ENCODE peak calls at places on chromosomes 2 and 18, in seven cellular contexts. V, W, D, O, F, E and K are unnamed samples.
A peak's percentile ranks its signal among the peaks of the same experiment; 100 is the strongest.

GRCh38 chr2:105515581-105516415 is 116.9 kb upstream of the FHL2 start:
- DNase-seq in F (no peak), O (no peak), D (peak; percentile 38), W (no peak), V (no peak), E (no peak), K (no peak)

GRCh38 chr18:49668583-49669290 is 106.9 kb downstream of the LIPG start:
- DNase-seq in O (no peak), E (no peak), W (no peak), V (no peak), D (no peak), F (no peak), K (no peak)

GRCh38 chr2:6556755-6557154 is 309.0 kb downstream of the CMPK2 start:
- DNase-seq in D (peak; percentile 64), E (peak; percentile 10), V (peak; percentile 0), W (no peak), F (no peak), O (no peak), K (peak; percentile 50)

GRCh38 chr18:78871631-78872030 is 108.0 kb upstream of the SALL3 start:
- DNase-seq in O (no peak), D (no peak), W (no peak), F (no peak), E (no peak), V (peak; percentile 44), K (no peak)

GRCh38 chr2:148817210-148817708 is 57.8 kb upstream of the KIF5C start:
- DNase-seq in V (no peak), F (no peak), E (no peak), W (no peak), D (peak; percentile 18), O (no peak), K (no peak)

GRCh38 chr18:35415511-35416427 is 38.6 kb upstream of the ZNF396 start:
- DNase-seq in O (peak; percentile 41), D (peak; percentile 6), E (no peak), F (no peak), V (peak; percentile 62), W (no peak), K (no peak)

GRCh38 chr2:240787521-240788472 is 32.2 kb downstream of the KIF1A start:
- DNase-seq in V (no peak), F (no peak), O (no peak), W (no peak), D (no peak), E (no peak), K (no peak)

GRCh38 chr2:240593703-240594451 is 7.3 kb downstream of the CAPN10 start:
- DNase-seq in D (no peak), F (no peak), O (no peak), W (no peak), V (no peak), E (no peak), K (no peak)

GRCh38 chr18:3321133-3321812 is 59.3 kb downstream of the MYL12B start:
- DNase-seq in F (no peak), O (no peak), E (peak; percentile 25), W (no peak), D (peak; percentile 93), V (peak; percentile 69), K (peak; percentile 91)

GRCh38 chr2:179898873-179899272 is 37.5 kb upstream of the ZNF385B start:
- DNase-seq in D (peak; percentile 50), E (no peak), F (no peak), W (peak; percentile 64), O (no peak), V (peak; percentile 19), K (no peak)

GRCh38 chr2:50492452-50492851 is 539.5 kb downstream of the NRXN1 start:
- DNase-seq in F (no peak), V (peak; percentile 55), D (peak; percentile 42), W (no peak), E (peak; percentile 44), O (no peak), K (peak; percentile 20)

GRCh38 chr2:197871780-197872456 is 67.5 kb downstream of the PLCL1 start:
- DNase-seq in O (no peak), E (no peak), V (no peak), F (no peak), W (no peak), D (no peak), K (no peak)

GRCh38 chr18:58315041-58315440 is 271.0 kb downstream of the NEDD4L start:
- DNase-seq in O (no peak), D (peak; percentile 85), F (no peak), E (no peak), V (no peak), W (no peak), K (no peak)

GRCh38 chr18:24678113-24678512 is 217.7 kb downstream of the HRH4 start:
- DNase-seq in W (no peak), D (no peak), O (no peak), V (no peak), F (no peak), E (no peak), K (no peak)

GRCh38 chr18:25089470-25089869 is 262.5 kb downstream of the ZNF521 start:
- DNase-seq in E (no peak), D (no peak), F (no peak), W (no peak), O (no peak), V (no peak), K (no peak)

GRCh38 chr2:194842871-194843270 is 814.2 kb upstream of the SLC39A10 start:
- DNase-seq in W (no peak), D (no peak), E (no peak), F (no peak), V (no peak), O (no peak), K (no peak)

GRCh38 chr2:44952143-44952805 is 10.8 kb downstream of the SIX3 start:
- DNase-seq in V (peak; percentile 47), E (no peak), O (peak; percentile 61), D (peak; percentile 40), F (no peak), W (no peak), K (no peak)

GRCh38 chr18:25787281-25787680 is 303.1 kb downstream of the SS18 start:
- DNase-seq in O (no peak), D (peak; percentile 16), V (no peak), F (no peak), W (no peak), E (no peak), K (no peak)

GRCh38 chr2:167181134-167181533 is 292.9 kb downstream of the XIRP2 start:
- DNase-seq in D (peak; percentile 27), E (peak; percentile 45), V (peak; percentile 58), F (no peak), W (no peak), O (no peak), K (no peak)

GRCh38 chr2:73914667-73915066 is 12.0 kb upstream of the DGUOK start:
- DNase-seq in F (no peak), E (no peak), O (no peak), V (no peak), W (no peak), D (no peak), K (no peak)

GRCh38 chr2:170434900-170435640 is 257.1 kb downstream of the MYO3B start:
- DNase-seq in E (no peak), V (no peak), O (no peak), D (no peak), F (no peak), W (no peak), K (no peak)

GRCh38 chr2:164061129-164061746 is 325.4 kb upstream of the FIGN start:
- DNase-seq in W (peak; percentile 5), V (peak; percentile 22), F (no peak), E (peak; percentile 14), D (peak; percentile 26), O (no peak), K (no peak)

GRCh38 chr2:2823061-2823753 is 492.1 kb upstream of the MYT1L start:
- DNase-seq in D (no peak), O (no peak), W (no peak), E (no peak), V (no peak), F (no peak), K (no peak)

GRCh38 chr18:49814147-49814499 is 790 bp upstream of the ACAA2 start:
- DNase-seq in E (no peak), V (peak; percentile 58), F (peak; percentile 33), O (no peak), D (peak; percentile 34), W (no peak), K (peak; percentile 35)

GRCh38 chr2:218256612-218257350 is 4.0 kb upstream of the GPBAR1 start:
- DNase-seq in W (no peak), V (no peak), D (no peak), F (no peak), E (no peak), O (no peak), K (no peak)

GRCh38 chr18:47075098-47075883 is 39.9 kb upstream of the ELOA2 start:
- DNase-seq in E (no peak), W (no peak), O (no peak), V (peak; percentile 9), F (no peak), D (peak; percentile 54), K (no peak)